ENCODE peak calls at places on chromosomes 1 and 21, in eight cellular contexts. G is tibial nerve; B is activated B cell treated with CpG ODN at 0.5 μM for 24 hours; V is type B pancreatic cell; K is psoas muscle; J is Calu3; S is CD8-positive, alpha-beta T cell; Q is GM10248. I is an unnamed sample.

GRCh38 chr1:64080947-64081562 is 122.4 kb upstream of the UBE2U start:
- DNase-seq in V (no peak), G (no peak), B (no peak), J (no peak), S (no peak), Q (no peak), K (no peak), I (no peak)

GRCh38 chr1:231183875-231184590 is 22.2 kb downstream of the TRIM67 start:
- DNase-seq in Q (no peak), V (no peak), K (no peak), G (no peak), S (no peak), B (no peak), J (no peak), I (no peak)

GRCh38 chr1:17875171-17875881 is 120.2 kb downstream of the ACTL8 start:
- DNase-seq in V (no peak), K (no peak), J (no peak), Q (no peak), B (no peak), G (no peak), S (no peak), I (no peak)

GRCh38 chr1:200147742-200148141 is 120.2 kb downstream of the NR5A2 start:
- DNase-seq in K (peak), J (no peak), V (no peak), B (no peak), G (no peak), S (no peak), Q (no peak), I (no peak)

GRCh38 chr1:61098333-61098732 is 16.0 kb downstream of the NFIA start:
- DNase-seq in K (no peak), V (no peak), G (no peak), S (no peak), J (no peak), B (no peak), Q (no peak), I (no peak)

GRCh38 chr1:176110203-176110602 is 96.9 kb downstream of the COP1 start:
- DNase-seq in V (no peak), B (no peak), Q (no peak), G (no peak), J (no peak), K (no peak), S (no peak), I (no peak)

GRCh38 chr21:36321325-36322082 is 1.5 kb downstream of the MORC3 start:
- DNase-seq in B (no peak), Q (no peak), V (no peak), G (no peak), S (no peak), J (no peak), K (no peak), I (peak)

GRCh38 chr1:172902861-172903381 is 147.8 kb downstream of the TNFSF18 start:
- DNase-seq in K (no peak), Q (no peak), S (no peak), V (no peak), B (no peak), J (no peak), G (no peak), I (no peak)

GRCh38 chr1:218461351-218461750 is 116.2 kb downstream of the TGFB2 start:
- DNase-seq in S (no peak), Q (no peak), B (no peak), V (no peak), J (no peak), G (no peak), K (no peak), I (no peak)

GRCh38 chr1:240941706-240942370 is 329.9 kb upstream of the GREM2 start:
- DNase-seq in Q (no peak), J (no peak), B (no peak), V (no peak), S (no peak), G (no peak), K (no peak), I (no peak)

GRCh38 chr1:60678381-60678780 is 404.0 kb upstream of the NFIA start:
- DNase-seq in B (no peak), K (no peak), S (no peak), Q (no peak), V (no peak), J (no peak), G (no peak), I (no peak)

GRCh38 chr1:64966158-64966963 is at the start of gene JAK1:
- DNase-seq in K (peak), G (peak), S (peak), J (peak), Q (peak), B (peak), V (peak), I (peak)

GRCh38 chr21:45988366-45989347 is 7.1 kb downstream of the COL6A1 start:
- DNase-seq in K (peak), V (no peak), J (no peak), S (no peak), B (peak), G (peak), Q (no peak), I (no peak)

GRCh38 chr1:26729633-26730032 is 33.8 kb downstream of the ARID1A start:
- DNase-seq in G (no peak), S (no peak), B (no peak), Q (no peak), K (no peak), J (no peak), V (no peak), I (no peak)

GRCh38 chr1:1318131-1318652 is 6.3 kb downstream of the INTS11 start:
- DNase-seq in G (peak), B (no peak), J (peak), S (no peak), V (no peak), Q (no peak), K (peak), I (no peak)

GRCh38 chr1:94931254-94931841 is 4.4 kb upstream of the CNN3 start:
- DNase-seq in J (no peak), Q (no peak), K (no peak), G (no peak), V (no peak), S (no peak), B (no peak), I (no peak)

GRCh38 chr21:31560479-31560878 is 99.0 kb upstream of the SOD1 start:
- DNase-seq in S (no peak), Q (no peak), B (no peak), J (no peak), G (no peak), K (no peak), V (no peak), I (no peak)

GRCh38 chr1:78843111-78843908 is 163.2 kb downstream of the ADGRL4 start:
- DNase-seq in S (no peak), B (no peak), Q (no peak), G (no peak), J (no peak), K (no peak), V (no peak), I (no peak)

GRCh38 chr21:37450385-37451044 is 83.9 kb downstream of the DYRK1A start:
- DNase-seq in S (no peak), V (no peak), K (no peak), Q (no peak), G (no peak), B (no peak), J (no peak), I (no peak)

GRCh38 chr1:117641536-117641935 is 35.7 kb downstream of the TENT5C start:
- DNase-seq in K (no peak), Q (no peak), S (no peak), B (no peak), J (no peak), G (no peak), V (no peak), I (no peak)

GRCh38 chr1:192632188-192632587 is 3.8 kb upstream of the RGS13 start:
- DNase-seq in Q (no peak), V (no peak), G (no peak), B (no peak), K (no peak), J (no peak), S (no peak), I (no peak)

GRCh38 chr1:202892501-202892900 is 3.6 kb upstream of the RABIF start:
- DNase-seq in V (no peak), K (no peak), Q (no peak), S (no peak), J (no peak), G (no peak), B (no peak), I (no peak)

GRCh38 chr1:43545686-43546387 is 15.2 kb downstream of the PTPRF start:
- DNase-seq in Q (no peak), J (peak), K (peak), G (peak), S (no peak), V (peak), B (no peak), I (peak)

GRCh38 chr1:47898156-47898825 is 98.9 kb downstream of the TRABD2B start:
- DNase-seq in Q (no peak), K (no peak), S (no peak), B (no peak), J (no peak), G (no peak), V (no peak), I (no peak)

GRCh38 chr21:42376338-42376982 is 10.1 kb upstream of the TFF1 start:
- DNase-seq in B (no peak), J (no peak), V (no peak), K (no peak), G (no peak), Q (no peak), S (no peak), I (no peak)

GRCh38 chr1:64616039-64616438 is 128.8 kb upstream of the RAVER2 start:
- DNase-seq in G (no peak), Q (no peak), K (no peak), J (no peak), B (no peak), S (no peak), V (no peak), I (no peak)

GRCh38 chr1:198876371-198876871 is 237.6 kb downstream of the PTPRC start:
- DNase-seq in K (no peak), B (no peak), S (no peak), J (no peak), G (no peak), Q (no peak), V (no peak), I (peak)

GRCh38 chr1:219517031-219517430 is 95.9 kb downstream of the ZC3H11B start:
- DNase-seq in G (no peak), K (no peak), S (no peak), V (no peak), J (peak), Q (no peak), B (no peak), I (no peak)

GRCh38 chr21:15285567-15285966 is 220.8 kb upstream of the NRIP1 start:
- DNase-seq in B (no peak), K (no peak), J (no peak), G (no peak), V (no peak), Q (no peak), S (no peak), I (no peak)

GRCh38 chr1:226629210-226629895 is 80.8 kb downstream of the STUM start:
- DNase-seq in S (no peak), J (no peak), V (no peak), K (peak), G (no peak), Q (no peak), B (peak), I (no peak)

GRCh38 chr1:210328032-210328745 is 513 bp upstream of the HHAT start:
- DNase-seq in V (no peak), G (no peak), B (no peak), S (no peak), J (no peak), K (no peak), Q (no peak), I (no peak)

GRCh38 chr1:95068956-95069710 is 3.6 kb downstream of the ALG14 start:
- DNase-seq in S (no peak), V (no peak), B (no peak), G (no peak), K (no peak), J (no peak), Q (no peak), I (no peak)

GRCh38 chr1:16055613-16056520 is 12.3 kb downstream of the CLCNKB start:
- DNase-seq in B (peak), S (peak), V (peak), K (peak), Q (peak), G (peak), J (peak), I (peak)

GRCh38 chr1:111217183-111217910 is 10.2 kb upstream of the CHI3L2 start:
- DNase-seq in K (no peak), B (no peak), S (no peak), G (no peak), Q (no peak), J (no peak), V (no peak), I (no peak)

GRCh38 chr1:17922833-17923232 is 167.7 kb downstream of the ACTL8 start:
- DNase-seq in S (no peak), V (no peak), G (no peak), K (no peak), B (no peak), J (peak), Q (peak), I (peak)

GRCh38 chr1:202310746-202311145 is 31.0 kb downstream of the UBE2T start:
- DNase-seq in J (no peak), Q (no peak), V (no peak), S (no peak), G (no peak), K (no peak), B (no peak), I (no peak)

GRCh38 chr21:41663805-41664788 is 102.8 kb downstream of the RIPK4 start:
- DNase-seq in B (no peak), V (no peak), G (no peak), K (no peak), J (peak), S (no peak), Q (no peak), I (no peak)

GRCh38 chr1:113981962-113982931 is 3.0 kb downstream of the OLFML3 start:
- DNase-seq in B (no peak), V (no peak), S (no peak), G (peak), Q (no peak), K (peak), J (peak), I (no peak)

GRCh38 chr1:211529453-211529852 is 37.5 kb upstream of the RD3 start:
- DNase-seq in S (no peak), V (no peak), K (no peak), J (no peak), Q (no peak), B (no peak), G (no peak), I (no peak)

GRCh38 chr1:228457017-228457395 is 30.2 kb upstream of the RNF187 start:
- DNase-seq in Q (no peak), B (no peak), K (no peak), J (no peak), S (no peak), V (no peak), G (no peak), I (no peak)

GRCh38 chr1:228456252-228457016 is 30.7 kb upstream of the RNF187 start:
- DNase-seq in K (no peak), B (no peak), Q (no peak), S (no peak), V (no peak), J (no peak), G (no peak), I (no peak)

GRCh38 chr1:228459091-228459993 is 27.8 kb upstream of the RNF187 start:
- DNase-seq in J (peak), S (peak), G (peak), Q (peak), K (peak), V (peak), B (peak), I (peak)

GRCh38 chr1:228455715-228456114 is 31.5 kb upstream of the RNF187 start:
- DNase-seq in G (no peak), K (no peak), Q (no peak), J (no peak), S (no peak), B (no peak), V (no peak), I (no peak)

DNA sequence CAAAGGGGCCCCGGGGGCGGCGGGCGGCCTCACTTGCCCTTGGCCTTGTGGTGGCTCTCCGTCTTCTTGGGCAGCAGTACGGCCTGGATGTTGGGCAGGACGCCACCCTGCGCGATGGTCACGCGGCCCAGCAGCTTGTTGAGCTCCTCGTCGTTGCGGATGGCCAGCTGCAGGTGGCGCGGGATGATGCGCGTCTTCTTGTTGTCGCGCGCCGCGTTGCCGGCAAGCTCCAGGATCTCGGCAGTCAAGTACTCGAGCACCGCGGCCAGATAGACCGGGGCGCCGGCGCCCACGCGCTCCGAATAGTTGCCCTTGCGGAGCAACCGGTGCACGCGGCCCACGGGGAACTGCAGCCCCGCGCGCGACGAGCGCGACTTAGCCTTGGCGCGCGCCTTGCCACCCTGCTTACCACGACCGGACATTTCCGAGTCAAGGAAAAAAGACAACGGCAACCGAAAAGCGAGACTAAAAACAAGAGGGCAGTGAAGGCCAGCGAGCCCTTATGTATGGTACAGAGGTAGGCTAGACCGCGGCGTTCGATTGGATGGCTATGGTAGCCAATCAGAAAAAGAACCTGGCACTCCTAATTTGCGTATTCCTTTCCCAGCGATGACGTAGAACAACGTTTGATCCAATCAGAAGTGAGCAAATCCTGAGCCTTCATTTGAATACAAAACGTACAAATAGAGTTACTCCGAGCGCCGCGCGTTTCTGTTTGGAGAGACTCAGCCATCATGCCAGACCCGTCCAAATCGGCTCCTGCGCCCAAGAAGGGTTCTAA is 29.6 kb upstream of the RNF187 start:
- DNase-seq in V (peak), S (peak), Q (peak), B (peak), J (peak), K (peak), G (peak), I (peak)
- TF ChIP-seq CTCF in V (peak), S (peak), Q (peak), B (no peak), J (peak), K (peak), G (peak), I (peak)

GRCh38 chr1:207049054-207049453 is 2.0 kb downstream of the YOD1 start:
- DNase-seq in K (no peak), Q (no peak), V (no peak), S (no peak), B (no peak), G (no peak), J (no peak), I (no peak)

GRCh38 chr1:207050428-207050767 is 610 bp downstream of the YOD1 start:
- DNase-seq in S (no peak), Q (no peak), K (no peak), B (no peak), V (no peak), J (no peak), G (no peak), I (peak)

GRCh38 chr1:207050768-207051614 is at the start of gene YOD1:
- DNase-seq in B (peak), G (peak), J (peak), K (peak), S (peak), Q (peak), V (peak), I (peak)

GRCh38 chr1:207049514-207049913 is 1.5 kb downstream of the YOD1 start:
- DNase-seq in V (no peak), B (no peak), G (no peak), S (no peak), Q (no peak), J (no peak), K (no peak), I (no peak)

GRCh38 chr1:207049974-207050391 is 1.0 kb downstream of the YOD1 start:
- DNase-seq in B (no peak), Q (peak), S (peak), K (no peak), G (no peak), V (no peak), J (peak), I (peak)
- TF ChIP-seq CTCF in B (peak), Q (peak), S (peak), K (peak), G (peak), V (peak), J (peak), I (peak)

DNA sequence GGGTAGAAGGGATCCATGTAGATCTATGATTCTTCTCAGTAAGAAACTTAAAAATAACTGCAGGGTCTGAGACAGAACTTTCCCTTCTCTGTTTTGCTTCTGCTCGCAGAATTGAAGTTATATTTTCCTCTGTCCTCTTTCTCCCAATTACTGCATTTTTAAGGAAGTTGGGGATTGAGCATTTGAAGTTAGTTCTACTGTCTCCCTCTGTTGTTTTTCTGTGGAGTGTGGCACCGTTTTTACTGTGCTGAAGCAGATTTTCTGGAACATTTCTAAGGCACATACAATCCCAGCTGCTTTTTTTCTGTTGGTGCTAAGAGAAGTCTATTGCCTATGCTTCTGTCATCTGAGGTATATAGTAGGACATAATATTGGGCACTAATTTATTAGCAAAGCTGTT is 43.3 kb downstream of the RASAL2 start:
- DNase-seq in B (no peak), V (no peak), S (no peak), J (no peak), K (no peak), G (no peak), Q (no peak), I (no peak)
- TF ChIP-seq CTCF in B (no peak), V (no peak), S (no peak), J (no peak), K (no peak), G (no peak), Q (no peak), I (no peak)

DNA sequence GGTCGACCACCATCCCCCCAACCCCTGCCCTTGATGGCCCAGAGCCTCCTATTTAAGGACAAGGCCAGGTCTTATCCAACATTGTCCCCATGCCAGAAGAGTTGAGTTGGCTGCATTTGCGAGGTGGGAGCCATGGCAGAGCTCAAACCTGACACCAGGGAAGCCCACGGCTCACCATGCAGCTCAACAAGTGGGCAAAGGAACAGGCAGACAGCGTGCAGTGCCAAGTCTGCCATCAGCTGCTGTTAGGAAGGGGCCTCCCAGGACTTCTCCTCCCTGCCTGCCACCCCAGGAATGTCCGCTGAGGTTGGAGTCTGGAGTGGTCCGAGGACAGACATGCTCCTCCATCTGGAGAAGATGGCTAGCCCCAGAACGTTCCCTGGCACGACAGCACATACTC is 19.9 kb downstream of the SLC45A3 start:
- DNase-seq in J (no peak), K (no peak), S (no peak), V (no peak), B (no peak), Q (no peak), G (no peak), I (no peak)
- TF ChIP-seq CTCF in J (no peak), K (no peak), S (no peak), V (no peak), B (no peak), Q (no peak), G (no peak), I (no peak)

GRCh38 chr1:73930293-73930692 is 267.7 kb downstream of the LRRIQ3 start:
- DNase-seq in K (no peak), B (no peak), S (no peak), G (no peak), V (no peak), J (no peak), Q (no peak), I (no peak)
- TF ChIP-seq CTCF in K (no peak), B (no peak), S (no peak), G (no peak), V (no peak), J (no peak), Q (no peak), I (no peak)